ENCODE peak calls at places on chromosomes 11 and 22, in ten cellular contexts. A is activated CD8-positive, alpha-beta memory T cell treated with anti-CD3 and anti-CD28 coated beads, Interleukin-2, amount 50 U/mL, for 48 hours; O is Caco-2; W is pons; J is EL; N is naive B cell; M is naive thymus-derived CD4-positive, alpha-beta T cell; Z is stimulated activated naive CD4-positive, alpha-beta T cell; G is dermis blood vessel endothelial cell; D is GM12891. E is an unnamed sample.

GRCh38 chr11:90288207-90288821 is 65.5 kb upstream of the CHORDC1 start:
- DNase-seq in A (no peak), O (no peak), W (peak), J (peak), N (no peak), M (no peak), Z (no peak), G (peak), D (peak), E (peak)

GRCh38 chr11:105229257-105229656 is 89.7 kb upstream of the CARD18 start:
- DNase-seq in A (no peak), O (no peak), W (no peak), J (peak), N (no peak), M (no peak), Z (no peak), G (no peak), D (no peak), E (no peak)

GRCh38 chr22:32203181-32204105 is 1.4 kb downstream of the RFPL2 start:
- DNase-seq in A (peak), O (no peak), W (no peak), J (no peak), N (no peak), M (no peak), Z (no peak), G (no peak), D (no peak), E (peak)

GRCh38 chr11:117449111-117449693 is 121.5 kb downstream of the CEP164 start:
- DNase-seq in A (no peak), O (no peak), W (no peak), J (peak), N (no peak), M (no peak), Z (no peak), G (no peak), D (no peak), E (no peak)

GRCh38 chr11:102840018-102840417 is 3.4 kb downstream of the MMP3 start:
- DNase-seq in A (no peak), O (no peak), W (no peak), J (no peak), N (no peak), M (no peak), Z (no peak), G (no peak), D (no peak), E (no peak)

GRCh38 chr11:113397212-113397611 is 9.6 kb downstream of the ANKK1 start:
- DNase-seq in A (no peak), O (no peak), W (no peak), J (no peak), N (no peak), M (no peak), Z (no peak), G (no peak), D (no peak), E (no peak)

GRCh38 chr11:116454020-116454645 is 318.7 kb downstream of the BUD13 start:
- DNase-seq in A (peak), O (peak), W (peak), J (peak), N (no peak), M (no peak), Z (no peak), G (peak), D (peak), E (peak)

GRCh38 chr11:64382586-64382985 is 23.6 kb downstream of the RPS6KA4 start:
- DNase-seq in A (no peak), O (no peak), W (no peak), J (no peak), N (no peak), M (no peak), Z (no peak), G (no peak), D (no peak), E (no peak)

GRCh38 chr11:64355078-64355940 is 3.7 kb upstream of the RPS6KA4 start:
- DNase-seq in A (peak), O (peak), W (peak), J (peak), N (peak), M (no peak), Z (peak), G (peak), D (peak), E (peak)

GRCh38 chr11:61495801-61496601 is 12.5 kb upstream of the LRRC10B start:
- DNase-seq in A (no peak), O (no peak), W (no peak), J (no peak), N (no peak), M (no peak), Z (no peak), G (no peak), D (no peak), E (no peak)

GRCh38 chr22:49604732-49605302 is 222.9 kb downstream of the BRD1 start:
- DNase-seq in A (no peak), O (no peak), W (no peak), J (no peak), N (no peak), M (no peak), Z (no peak), G (no peak), D (no peak), E (no peak)

GRCh38 chr22:39254789-39255298 is 10.1 kb upstream of the PDGFB start:
- DNase-seq in A (peak), O (no peak), W (no peak), J (peak), N (no peak), M (peak), Z (no peak), G (peak), D (peak), E (peak)

GRCh38 chr22:43342347-43343261 is 568 bp downstream of the SCUBE1 start:
- DNase-seq in A (no peak), O (no peak), W (no peak), J (no peak), N (no peak), M (no peak), Z (no peak), G (no peak), D (no peak), E (no peak)

GRCh38 chr11:102914238-102915043 is 39.7 kb upstream of the MMP12 start:
- DNase-seq in A (no peak), O (no peak), W (peak), J (peak), N (no peak), M (no peak), Z (no peak), G (peak), D (no peak), E (peak)

GRCh38 chr11:28529540-28530410 is 421.6 kb downstream of the METTL15 start:
- DNase-seq in A (no peak), O (no peak), W (peak), J (peak), N (no peak), M (no peak), Z (no peak), G (peak), D (no peak), E (peak)

GRCh38 chr11:313787-314547 is at the start of gene IFITM1:
- DNase-seq in A (peak), O (peak), W (no peak), J (peak), N (peak), M (peak), Z (peak), G (peak), D (peak), E (peak)

GRCh38 chr11:119509969-119510401 is 87.0 kb upstream of the THY1 start:
- DNase-seq in A (no peak), O (no peak), W (no peak), J (peak), N (peak), M (no peak), Z (no peak), G (no peak), D (peak), E (peak)

GRCh38 chr11:73184953-73185671 is 33.0 kb upstream of the P2RY2 start:
- DNase-seq in A (peak), O (peak), W (peak), J (peak), N (peak), M (no peak), Z (peak), G (peak), D (peak), E (peak)

GRCh38 chr11:63614136-63614664 is at the start of gene PLAAT3:
- DNase-seq in A (peak), O (peak), W (peak), J (peak), N (no peak), M (no peak), Z (no peak), G (peak), D (peak), E (peak)

GRCh38 chr22:19463491-19464469 is 15.2 kb downstream of the UFD1 start:
- DNase-seq in A (no peak), O (no peak), W (no peak), J (peak), N (no peak), M (no peak), Z (no peak), G (no peak), D (no peak), E (no peak)

GRCh38 chr22:19896665-19897355 is 42.1 kb upstream of the GNB1L start:
- DNase-seq in A (no peak), O (no peak), W (no peak), J (no peak), N (no peak), M (peak), Z (no peak), G (no peak), D (no peak), E (no peak)

GRCh38 chr11:76236092-76237026 is 30.1 kb upstream of the WNT11 start:
- DNase-seq in A (peak), O (no peak), W (peak), J (peak), N (no peak), M (peak), Z (no peak), G (peak), D (peak), E (peak)

GRCh38 chr11:61910473-61911123 is 6.8 kb downstream of the RAB3IL1 start:
- DNase-seq in A (no peak), O (peak), W (no peak), J (no peak), N (no peak), M (no peak), Z (no peak), G (no peak), D (no peak), E (no peak)

GRCh38 chr11:76629853-76630599 is 40.5 kb downstream of the LRRC32 start:
- DNase-seq in A (no peak), O (no peak), W (peak), J (peak), N (peak), M (no peak), Z (no peak), G (peak), D (no peak), E (no peak)

GRCh38 chr11:22974251-22974650 is 114.0 kb upstream of the CCDC179 start:
- DNase-seq in A (no peak), O (no peak), W (no peak), J (no peak), N (no peak), M (no peak), Z (no peak), G (no peak), D (no peak), E (no peak)

GRCh38 chr11:118202599-118203422 is 22.0 kb downstream of the JAML start:
- DNase-seq in A (peak), O (peak), W (no peak), J (no peak), N (no peak), M (no peak), Z (no peak), G (no peak), D (no peak), E (no peak)

GRCh38 chr11:76233936-76234703 is 27.8 kb upstream of the WNT11 start:
- DNase-seq in A (no peak), O (no peak), W (peak), J (peak), N (no peak), M (no peak), Z (no peak), G (peak), D (peak), E (peak)

GRCh38 chr11:22516136-22516535 is 109.5 kb downstream of the FANCF start:
- DNase-seq in A (no peak), O (no peak), W (no peak), J (no peak), N (no peak), M (no peak), Z (no peak), G (no peak), D (no peak), E (no peak)

GRCh38 chr11:38927993-38928392 is 2330.0 kb upstream of the RAG2 start:
- DNase-seq in A (no peak), O (no peak), W (no peak), J (no peak), N (no peak), M (no peak), Z (no peak), G (no peak), D (no peak), E (no peak)

GRCh38 chr11:62544521-62545436 is 1.8 kb downstream of the AHNAK start:
- DNase-seq in A (peak), O (no peak), W (no peak), J (peak), N (no peak), M (peak), Z (peak), G (peak), D (no peak), E (no peak)

GRCh38 chr11:128837627-128838026 is 29.5 kb downstream of the KCNJ1 start:
- DNase-seq in A (peak), O (no peak), W (no peak), J (no peak), N (no peak), M (no peak), Z (no peak), G (peak), D (no peak), E (no peak)

GRCh38 chr11:64864473-64865285 is 13.7 kb downstream of the EHD1 start:
- DNase-seq in A (peak), O (no peak), W (no peak), J (peak), N (no peak), M (no peak), Z (no peak), G (peak), D (no peak), E (peak)

GRCh38 chr11:18699848-18700261 is 1.3 kb downstream of the TMEM86A start:
- DNase-seq in A (no peak), O (no peak), W (peak), J (no peak), N (no peak), M (no peak), Z (no peak), G (no peak), D (no peak), E (no peak)

GRCh38 chr11:123318623-123319022 is 111.4 kb upstream of the GRAMD1B start:
- DNase-seq in A (no peak), O (no peak), W (no peak), J (no peak), N (no peak), M (no peak), Z (no peak), G (no peak), D (no peak), E (no peak)

GRCh38 chr22:32073823-32074380 is 30.8 kb downstream of the SLC5A1 start:
- DNase-seq in A (no peak), O (no peak), W (no peak), J (no peak), N (no peak), M (no peak), Z (no peak), G (no peak), D (no peak), E (no peak)

GRCh38 chr22:46053563-46054090 is 76.7 kb upstream of the WNT7B start:
- DNase-seq in A (peak), O (peak), W (peak), J (peak), N (peak), M (peak), Z (peak), G (peak), D (peak), E (peak)

GRCh38 chr22:37230673-37231405 is 13.2 kb downstream of the RAC2 start:
- DNase-seq in A (peak), O (peak), W (no peak), J (no peak), N (peak), M (peak), Z (peak), G (no peak), D (peak), E (peak)

GRCh38 chr11:88402784-88403183 is 65.2 kb upstream of the CTSC start:
- DNase-seq in A (no peak), O (no peak), W (no peak), J (peak), N (no peak), M (no peak), Z (no peak), G (peak), D (no peak), E (no peak)

GRCh38 chr11:11580012-11580411 is 41.8 kb downstream of the GALNT18 start:
- DNase-seq in A (no peak), O (no peak), W (no peak), J (no peak), N (no peak), M (no peak), Z (no peak), G (no peak), D (no peak), E (no peak)

E was measured in GM13976.